ENCODE peak calls at places on chromosome 1, in six cellular contexts. P is activated gamma-delta T cell treated with Interleukin-2 at 50 U/mL for 16 hours, W is AG08396, N is GM23248, T is iPS DF 6.9, L is breast epithelium. V is an unnamed sample.

GRCh38 chr1:211928993-211929637 is 98.6 kb upstream of the LPGAT1 start:
- DNase-seq in P (no peak), W (no peak), N (peak), T (no peak), L (no peak), V (peak)

GRCh38 chr1:53375440-53375839 is 47.6 kb upstream of the LRP8 start:
- DNase-seq in P (peak), W (no peak), N (no peak), T (no peak), L (peak), V (no peak)

GRCh38 chr1:240424740-240425464 is 187.1 kb downstream of the GREM2 start:
- DNase-seq in P (no peak), W (no peak), N (no peak), T (no peak), L (no peak), V (no peak)

GRCh38 chr1:170881268-170882265 is 53.8 kb upstream of the MROH9 start:
- DNase-seq in P (no peak), W (peak), N (peak), T (no peak), L (no peak), V (peak)

GRCh38 chr1:156862602-156863599 is 2.2 kb downstream of the NTRK1 start:
- DNase-seq in P (no peak), W (no peak), N (no peak), T (no peak), L (no peak), V (no peak)

GRCh38 chr1:15803380-15803779 is 4.1 kb downstream of the UQCRHL start:
- DNase-seq in P (no peak), W (no peak), N (peak), T (no peak), L (no peak), V (peak)

GRCh38 chr1:224193319-224193966 is 10.4 kb downstream of the DEGS1 start:
- DNase-seq in P (no peak), W (no peak), N (no peak), T (no peak), L (no peak), V (no peak)

GRCh38 chr1:32933742-32934322 is 30.8 kb downstream of the RNF19B start:
- DNase-seq in P (no peak), W (no peak), N (peak), T (no peak), L (no peak), V (no peak)

GRCh38 chr1:17575786-17576584 is 36.5 kb downstream of the ARHGEF10L start:
- DNase-seq in P (no peak), W (no peak), N (no peak), T (no peak), L (no peak), V (no peak)